ENCODE peak calls at places on chromosomes 2 and 18, in ten cellular contexts. One of them, this sample, is unnamed.

GRCh38 chr2:113072584-113072983 is 4.8 kb downstream of the IL1F10 start:
- DNase-seq in NCI-H2171 treated with DMSO at 0.1 percent for 48 hours: no peak
- DNase-seq in psoas muscle: no peak
- DNase-seq in SK-N-SH: no peak
- DNase-seq in kidney epithelial cell: no peak
- DNase-seq in 8988T: no peak
- DNase-seq in NB4: no peak
- DNase-seq in GM04504: no peak
- DNase-seq in GM20000: no peak
- DNase-seq in right cardiac atrium: no peak
- DNase-seq in this sample: no peak

GRCh38 chr2:227410191-227410590 is 22.4 kb upstream of the SCYGR1 start:
- DNase-seq in NCI-H2171 treated with DMSO at 0.1 percent for 48 hours: no peak
- DNase-seq in psoas muscle: no peak
- DNase-seq in SK-N-SH: no peak
- DNase-seq in kidney epithelial cell: no peak
- DNase-seq in 8988T: no peak
- DNase-seq in NB4: no peak
- DNase-seq in GM04504: no peak
- DNase-seq in GM20000: no peak
- DNase-seq in right cardiac atrium: no peak
- DNase-seq in this sample: no peak

GRCh38 chr2:58138631-58139030 is 92.0 kb downstream of the VRK2 start:
- DNase-seq in NCI-H2171 treated with DMSO at 0.1 percent for 48 hours: no peak
- DNase-seq in psoas muscle: no peak
- DNase-seq in SK-N-SH: no peak
- DNase-seq in kidney epithelial cell: no peak
- DNase-seq in 8988T: no peak
- DNase-seq in NB4: no peak
- DNase-seq in GM04504: no peak
- DNase-seq in GM20000: no peak
- DNase-seq in right cardiac atrium: no peak
- DNase-seq in this sample: no peak

GRCh38 chr18:43129946-43130523 is 14.6 kb upstream of the RIT2 start:
- DNase-seq in NCI-H2171 treated with DMSO at 0.1 percent for 48 hours: no peak
- DNase-seq in psoas muscle: no peak
- DNase-seq in SK-N-SH: peak
- DNase-seq in kidney epithelial cell: no peak
- DNase-seq in 8988T: no peak
- DNase-seq in NB4: peak
- DNase-seq in GM04504: no peak
- DNase-seq in GM20000: no peak
- DNase-seq in right cardiac atrium: no peak
- DNase-seq in this sample: no peak

GRCh38 chr2:28343971-28344715 is 48.5 kb upstream of the FOSL2 start:
- DNase-seq in NCI-H2171 treated with DMSO at 0.1 percent for 48 hours: no peak
- DNase-seq in psoas muscle: no peak
- DNase-seq in SK-N-SH: no peak
- DNase-seq in kidney epithelial cell: no peak
- DNase-seq in 8988T: no peak
- DNase-seq in NB4: no peak
- DNase-seq in GM04504: no peak
- DNase-seq in GM20000: no peak
- DNase-seq in right cardiac atrium: peak
- DNase-seq in this sample: no peak

GRCh38 chr2:170525566-170525900 is 189.6 kb upstream of the SP5 start:
- DNase-seq in NCI-H2171 treated with DMSO at 0.1 percent for 48 hours: no peak
- DNase-seq in psoas muscle: peak
- DNase-seq in SK-N-SH: no peak
- DNase-seq in kidney epithelial cell: peak
- DNase-seq in 8988T: peak
- DNase-seq in NB4: no peak
- DNase-seq in GM04504: peak
- DNase-seq in GM20000: no peak
- DNase-seq in right cardiac atrium: peak
- DNase-seq in this sample: peak

GRCh38 chr2:61460168-61460567 is 10.7 kb downstream of the USP34 start:
- DNase-seq in NCI-H2171 treated with DMSO at 0.1 percent for 48 hours: no peak
- DNase-seq in psoas muscle: no peak
- DNase-seq in SK-N-SH: no peak
- DNase-seq in kidney epithelial cell: peak
- DNase-seq in 8988T: no peak
- DNase-seq in NB4: no peak
- DNase-seq in GM04504: peak
- DNase-seq in GM20000: no peak
- DNase-seq in right cardiac atrium: no peak
- DNase-seq in this sample: no peak

GRCh38 chr2:170822292-170822884 is 5.7 kb downstream of the GAD1 start:
- DNase-seq in NCI-H2171 treated with DMSO at 0.1 percent for 48 hours: no peak
- DNase-seq in psoas muscle: no peak
- DNase-seq in SK-N-SH: peak
- DNase-seq in kidney epithelial cell: no peak
- DNase-seq in 8988T: no peak
- DNase-seq in NB4: no peak
- DNase-seq in GM04504: no peak
- DNase-seq in GM20000: peak
- DNase-seq in right cardiac atrium: peak
- DNase-seq in this sample: no peak

GRCh38 chr2:174826051-174826450 is 61.8 kb upstream of the CHRNA1 start:
- DNase-seq in NCI-H2171 treated with DMSO at 0.1 percent for 48 hours: no peak
- DNase-seq in psoas muscle: no peak
- DNase-seq in SK-N-SH: no peak
- DNase-seq in kidney epithelial cell: no peak
- DNase-seq in 8988T: no peak
- DNase-seq in NB4: no peak
- DNase-seq in GM04504: no peak
- DNase-seq in GM20000: no peak
- DNase-seq in right cardiac atrium: no peak
- DNase-seq in this sample: no peak

GRCh38 chr2:41621095-41621494 is 426.7 kb upstream of the PKDCC start:
- DNase-seq in NCI-H2171 treated with DMSO at 0.1 percent for 48 hours: no peak
- DNase-seq in psoas muscle: no peak
- DNase-seq in SK-N-SH: no peak
- DNase-seq in kidney epithelial cell: no peak
- DNase-seq in 8988T: no peak
- DNase-seq in NB4: no peak
- DNase-seq in GM04504: no peak
- DNase-seq in GM20000: no peak
- DNase-seq in right cardiac atrium: no peak
- DNase-seq in this sample: no peak

GRCh38 chr18:62450546-62451395 is 72.1 kb upstream of the ZCCHC2 start:
- DNase-seq in NCI-H2171 treated with DMSO at 0.1 percent for 48 hours: peak
- DNase-seq in psoas muscle: peak
- DNase-seq in SK-N-SH: peak
- DNase-seq in kidney epithelial cell: peak
- DNase-seq in 8988T: peak
- DNase-seq in NB4: peak
- DNase-seq in GM04504: peak
- DNase-seq in GM20000: no peak
- DNase-seq in right cardiac atrium: peak
- DNase-seq in this sample: peak

GRCh38 chr18:13441731-13442130 is 223.2 kb downstream of the LDLRAD4 start:
- DNase-seq in NCI-H2171 treated with DMSO at 0.1 percent for 48 hours: no peak
- DNase-seq in psoas muscle: no peak
- DNase-seq in SK-N-SH: no peak
- DNase-seq in kidney epithelial cell: no peak
- DNase-seq in 8988T: no peak
- DNase-seq in NB4: no peak
- DNase-seq in GM04504: no peak
- DNase-seq in GM20000: no peak
- DNase-seq in right cardiac atrium: no peak
- DNase-seq in this sample: no peak

GRCh38 chr18:42782929-42783328 is 332.6 kb downstream of the RIT2 start:
- DNase-seq in NCI-H2171 treated with DMSO at 0.1 percent for 48 hours: peak
- DNase-seq in psoas muscle: no peak
- DNase-seq in SK-N-SH: no peak
- DNase-seq in kidney epithelial cell: no peak
- DNase-seq in 8988T: no peak
- DNase-seq in NB4: no peak
- DNase-seq in GM04504: no peak
- DNase-seq in GM20000: no peak
- DNase-seq in right cardiac atrium: no peak
- DNase-seq in this sample: no peak

GRCh38 chr2:160097329-160097728 is 34.9 kb upstream of the PLA2R1 start:
- DNase-seq in NCI-H2171 treated with DMSO at 0.1 percent for 48 hours: no peak
- DNase-seq in psoas muscle: no peak
- DNase-seq in SK-N-SH: no peak
- DNase-seq in kidney epithelial cell: no peak
- DNase-seq in 8988T: no peak
- DNase-seq in NB4: no peak
- DNase-seq in GM04504: no peak
- DNase-seq in GM20000: no peak
- DNase-seq in right cardiac atrium: no peak
- DNase-seq in this sample: no peak

GRCh38 chr2:102514061-102514785 is 41.2 kb downstream of the SLC9A4 start:
- DNase-seq in NCI-H2171 treated with DMSO at 0.1 percent for 48 hours: no peak
- DNase-seq in psoas muscle: no peak
- DNase-seq in SK-N-SH: no peak
- DNase-seq in kidney epithelial cell: peak
- DNase-seq in 8988T: peak
- DNase-seq in NB4: peak
- DNase-seq in GM04504: peak
- DNase-seq in GM20000: no peak
- DNase-seq in right cardiac atrium: no peak
- DNase-seq in this sample: peak

GRCh38 chr2:128454980-128455709 is 136.5 kb upstream of the HS6ST1 start:
- DNase-seq in NCI-H2171 treated with DMSO at 0.1 percent for 48 hours: no peak
- DNase-seq in psoas muscle: no peak
- DNase-seq in SK-N-SH: no peak
- DNase-seq in kidney epithelial cell: no peak
- DNase-seq in 8988T: no peak
- DNase-seq in NB4: no peak
- DNase-seq in GM04504: no peak
- DNase-seq in GM20000: no peak
- DNase-seq in right cardiac atrium: no peak
- DNase-seq in this sample: no peak

GRCh38 chr2:111708478-111708877 is 175.5 kb downstream of the ANAPC1 start:
- DNase-seq in NCI-H2171 treated with DMSO at 0.1 percent for 48 hours: no peak
- DNase-seq in psoas muscle: no peak
- DNase-seq in SK-N-SH: no peak
- DNase-seq in kidney epithelial cell: no peak
- DNase-seq in 8988T: no peak
- DNase-seq in NB4: no peak
- DNase-seq in GM04504: no peak
- DNase-seq in GM20000: no peak
- DNase-seq in right cardiac atrium: no peak
- DNase-seq in this sample: no peak

GRCh38 chr2:239299218-239299939 is 101.4 kb downstream of the HDAC4 start:
- DNase-seq in NCI-H2171 treated with DMSO at 0.1 percent for 48 hours: peak
- DNase-seq in psoas muscle: no peak
- DNase-seq in SK-N-SH: no peak
- DNase-seq in kidney epithelial cell: no peak
- DNase-seq in 8988T: no peak
- DNase-seq in NB4: no peak
- DNase-seq in GM04504: no peak
- DNase-seq in GM20000: no peak
- DNase-seq in right cardiac atrium: no peak
- DNase-seq in this sample: no peak

GRCh38 chr18:32974421-32975165 is 201.8 kb upstream of the KLHL14 start:
- DNase-seq in NCI-H2171 treated with DMSO at 0.1 percent for 48 hours: peak
- DNase-seq in psoas muscle: no peak
- DNase-seq in SK-N-SH: no peak
- DNase-seq in kidney epithelial cell: peak
- DNase-seq in 8988T: no peak
- DNase-seq in NB4: no peak
- DNase-seq in GM04504: no peak
- DNase-seq in GM20000: no peak
- DNase-seq in right cardiac atrium: no peak
- DNase-seq in this sample: no peak

GRCh38 chr2:125169764-125170146 is 1144.7 kb downstream of the CNTNAP5 start:
- DNase-seq in NCI-H2171 treated with DMSO at 0.1 percent for 48 hours: peak
- DNase-seq in psoas muscle: no peak
- DNase-seq in SK-N-SH: no peak
- DNase-seq in kidney epithelial cell: no peak
- DNase-seq in 8988T: no peak
- DNase-seq in NB4: no peak
- DNase-seq in GM04504: no peak
- DNase-seq in GM20000: no peak
- DNase-seq in right cardiac atrium: no peak
- DNase-seq in this sample: no peak

GRCh38 chr2:58109481-58109880 is 62.9 kb downstream of the VRK2 start:
- DNase-seq in NCI-H2171 treated with DMSO at 0.1 percent for 48 hours: no peak
- DNase-seq in psoas muscle: no peak
- DNase-seq in SK-N-SH: no peak
- DNase-seq in kidney epithelial cell: no peak
- DNase-seq in 8988T: no peak
- DNase-seq in NB4: no peak
- DNase-seq in GM04504: no peak
- DNase-seq in GM20000: no peak
- DNase-seq in right cardiac atrium: no peak
- DNase-seq in this sample: no peak

GRCh38 chr18:9290171-9290570 is 44.4 kb upstream of the TWSG1 start:
- DNase-seq in NCI-H2171 treated with DMSO at 0.1 percent for 48 hours: peak
- DNase-seq in psoas muscle: no peak
- DNase-seq in SK-N-SH: no peak
- DNase-seq in kidney epithelial cell: no peak
- DNase-seq in 8988T: no peak
- DNase-seq in NB4: no peak
- DNase-seq in GM04504: no peak
- DNase-seq in GM20000: no peak
- DNase-seq in right cardiac atrium: no peak
- DNase-seq in this sample: no peak

GRCh38 chr2:212735648-212736047 is 197.0 kb upstream of the ERBB4 start:
- DNase-seq in NCI-H2171 treated with DMSO at 0.1 percent for 48 hours: no peak
- DNase-seq in psoas muscle: no peak
- DNase-seq in SK-N-SH: no peak
- DNase-seq in kidney epithelial cell: no peak
- DNase-seq in 8988T: no peak
- DNase-seq in NB4: no peak
- DNase-seq in GM04504: no peak
- DNase-seq in GM20000: no peak
- DNase-seq in right cardiac atrium: no peak
- DNase-seq in this sample: no peak

GRCh38 chr18:2602844-2603243 is 31.5 kb downstream of the NDC80 start:
- DNase-seq in NCI-H2171 treated with DMSO at 0.1 percent for 48 hours: no peak
- DNase-seq in psoas muscle: no peak
- DNase-seq in SK-N-SH: no peak
- DNase-seq in kidney epithelial cell: no peak
- DNase-seq in 8988T: no peak
- DNase-seq in NB4: no peak
- DNase-seq in GM04504: no peak
- DNase-seq in GM20000: no peak
- DNase-seq in right cardiac atrium: no peak
- DNase-seq in this sample: no peak

GRCh38 chr2:97785818-97786217 is 72.4 kb downstream of the ZAP70 start:
- DNase-seq in NCI-H2171 treated with DMSO at 0.1 percent for 48 hours: no peak
- DNase-seq in psoas muscle: no peak
- DNase-seq in SK-N-SH: no peak
- DNase-seq in kidney epithelial cell: no peak
- DNase-seq in 8988T: no peak
- DNase-seq in NB4: no peak
- DNase-seq in GM04504: no peak
- DNase-seq in GM20000: no peak
- DNase-seq in right cardiac atrium: no peak
- DNase-seq in this sample: no peak

GRCh38 chr2:186307871-186308270 is 178.2 kb upstream of the ZC3H15 start:
- DNase-seq in NCI-H2171 treated with DMSO at 0.1 percent for 48 hours: peak
- DNase-seq in psoas muscle: no peak
- DNase-seq in SK-N-SH: no peak
- DNase-seq in kidney epithelial cell: no peak
- DNase-seq in 8988T: no peak
- DNase-seq in NB4: no peak
- DNase-seq in GM04504: no peak
- DNase-seq in GM20000: no peak
- DNase-seq in right cardiac atrium: no peak
- DNase-seq in this sample: no peak

GRCh38 chr2:3601561-3602271 is 6.8 kb downstream of the COLEC11 start:
- DNase-seq in NCI-H2171 treated with DMSO at 0.1 percent for 48 hours: no peak
- DNase-seq in psoas muscle: no peak
- DNase-seq in SK-N-SH: no peak
- DNase-seq in kidney epithelial cell: no peak
- DNase-seq in 8988T: no peak
- DNase-seq in NB4: no peak
- DNase-seq in GM04504: no peak
- DNase-seq in GM20000: no peak
- DNase-seq in right cardiac atrium: no peak
- DNase-seq in this sample: no peak

GRCh38 chr2:178234648-178235047 is 40.3 kb downstream of the OSBPL6 start:
- DNase-seq in NCI-H2171 treated with DMSO at 0.1 percent for 48 hours: no peak
- DNase-seq in psoas muscle: no peak
- DNase-seq in SK-N-SH: no peak
- DNase-seq in kidney epithelial cell: no peak
- DNase-seq in 8988T: no peak
- DNase-seq in NB4: no peak
- DNase-seq in GM04504: no peak
- DNase-seq in GM20000: no peak
- DNase-seq in right cardiac atrium: no peak
- DNase-seq in this sample: no peak

This sample was measured in SW 1271.